ENCODE peak calls at places on chromosomes 6 and 20, in four cellular contexts. One of them, this sample, is unnamed.

GRCh38 chr6:151763303-151763702 is 44.2 kb upstream of the ESR1 start:
- DNase-seq in HepG2: peak
- DNase-seq in GM12878: no peak
- DNase-seq in K562: peak
- DNase-seq in this sample: no peak

GRCh38 chr20:9442858-9443257 is 71.5 kb upstream of the LAMP5 start:
- DNase-seq in GM12878: peak
- DNase-seq in HepG2: peak
- DNase-seq in K562: no peak
- DNase-seq in this sample: no peak

GRCh38 chr6:64538760-64539159 is 903.2 kb downstream of the PHF3 start:
- DNase-seq in K562: no peak
- DNase-seq in GM12878: no peak
- DNase-seq in HepG2: no peak
- DNase-seq in this sample: no peak

GRCh38 chr6:33162471-33162870 is 29.8 kb downstream of the COL11A2 start:
- DNase-seq in HepG2: no peak
- DNase-seq in GM12878: no peak
- DNase-seq in K562: peak
- DNase-seq in this sample: no peak

GRCh38 chr20:13430346-13431002 is 208.3 kb downstream of the TASP1 start:
- DNase-seq in K562: no peak
- DNase-seq in GM12878: peak
- DNase-seq in HepG2: peak
- DNase-seq in this sample: no peak

GRCh38 chr6:158053377-158054313 is 72.0 kb downstream of the SYNJ2 start:
- DNase-seq in HepG2: no peak
- DNase-seq in GM12878: no peak
- DNase-seq in K562: no peak
- DNase-seq in this sample: no peak

GRCh38 chr20:24607402-24607801 is 138.0 kb downstream of the SYNDIG1 start:
- DNase-seq in GM12878: no peak
- DNase-seq in HepG2: no peak
- DNase-seq in K562: no peak
- DNase-seq in this sample: no peak

GRCh38 chr20:41152108-41152757 is 14.9 kb downstream of the PLCG1 start:
- DNase-seq in K562: no peak
- DNase-seq in GM12878: no peak
- DNase-seq in HepG2: no peak
- DNase-seq in this sample: no peak

GRCh38 chr20:41619360-41620115 is 1.4 kb upstream of the CHD6 start:
- DNase-seq in GM12878: no peak
- DNase-seq in HepG2: no peak
- DNase-seq in K562: no peak
- DNase-seq in this sample: no peak

GRCh38 chr6:107244082-107244741 is 128.9 kb upstream of the BEND3 start:
- DNase-seq in GM12878: no peak
- DNase-seq in HepG2: no peak
- DNase-seq in K562: no peak
- DNase-seq in this sample: no peak

GRCh38 chr6:31247813-31248212 is 24.1 kb downstream of the HLA-C start:
- DNase-seq in GM12878: no peak
- DNase-seq in HepG2: no peak
- DNase-seq in K562: no peak
- DNase-seq in this sample: no peak

GRCh38 chr6:36969240-36969691 is 14.7 kb downstream of the PI16 start:
- DNase-seq in HepG2: no peak
- DNase-seq in K562: no peak
- DNase-seq in GM12878: no peak
- DNase-seq in this sample: no peak

GRCh38 chr6:170167657-170168159 is 123.2 kb downstream of the DLL1 start:
- DNase-seq in HepG2: no peak
- DNase-seq in GM12878: no peak
- DNase-seq in K562: no peak
- DNase-seq in this sample: no peak
- TF ChIP-seq EZH2 in HepG2: no peak
- TF ChIP-seq EZH2 in GM12878: no peak
- TF ChIP-seq EZH2 in K562: no peak
- TF ChIP-seq EZH2 in this sample: no peak

GRCh38 chr20:56417402-56417801 is 5.3 kb downstream of the CASS4 start:
- DNase-seq in K562: no peak
- DNase-seq in GM12878: no peak
- DNase-seq in HepG2: no peak
- DNase-seq in this sample: no peak

GRCh38 chr20:56414842-56415765 is 3.0 kb downstream of the CASS4 start:
- DNase-seq in HepG2: no peak
- DNase-seq in K562: peak
- DNase-seq in GM12878: no peak
- DNase-seq in this sample: no peak

GRCh38 chr20:56418385-56418861 is 6.4 kb downstream of the CASS4 start:
- DNase-seq in HepG2: no peak
- DNase-seq in GM12878: no peak
- DNase-seq in K562: no peak
- DNase-seq in this sample: no peak

GRCh38 chr20:56420028-56420427 is 8.0 kb downstream of the CASS4 start:
- DNase-seq in GM12878: no peak
- DNase-seq in HepG2: no peak
- DNase-seq in K562: no peak
- DNase-seq in this sample: no peak

GRCh38 chr20:56417911-56418310 is 5.9 kb downstream of the CASS4 start:
- DNase-seq in HepG2: peak
- DNase-seq in GM12878: no peak
- DNase-seq in K562: no peak
- DNase-seq in this sample: no peak
- TF ChIP-seq TAF1 in HepG2: no peak
- TF ChIP-seq TAF1 in GM12878: no peak
- TF ChIP-seq TAF1 in K562: no peak
- TF ChIP-seq TAF1 in this sample: no peak

DNA sequence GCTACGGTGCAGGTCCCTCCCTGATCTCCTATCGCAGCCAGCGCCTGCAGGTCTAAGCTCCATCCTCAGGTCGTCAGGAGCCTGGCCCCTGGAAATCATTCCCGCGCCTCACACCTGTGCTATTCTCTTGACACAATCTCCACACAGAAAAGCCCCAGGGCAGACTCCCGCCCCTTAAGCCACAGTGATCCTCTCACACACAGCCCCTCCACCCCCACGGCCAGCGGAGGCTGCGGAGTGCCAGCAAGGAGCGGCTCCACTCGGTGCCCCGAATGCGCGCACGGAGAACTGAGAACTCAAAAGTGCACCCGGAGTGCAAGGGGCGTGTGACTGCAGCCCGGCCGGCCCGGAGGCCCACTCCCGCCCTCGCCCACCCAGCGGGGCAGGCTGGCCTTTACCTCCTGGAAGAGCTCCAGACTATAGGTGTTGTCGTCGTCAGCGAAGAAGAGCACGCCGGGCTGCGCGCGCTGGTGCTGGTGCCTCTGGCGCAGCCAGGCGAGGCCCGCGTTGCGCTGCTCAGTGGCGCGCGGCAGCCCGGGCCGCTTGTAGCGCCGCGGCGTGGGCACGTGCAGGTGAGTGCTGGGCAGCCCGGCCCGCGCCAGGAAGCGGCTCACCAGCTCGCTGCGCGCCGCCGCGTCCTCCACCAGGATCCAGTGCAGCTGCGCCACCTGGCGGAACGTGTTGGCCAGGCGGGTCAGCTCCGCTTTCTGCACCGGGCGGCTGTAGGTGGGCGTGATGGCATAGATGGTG is 1.2 kb downstream of the B3GAT2 start:
- DNase-seq in GM12878: peak
- DNase-seq in HepG2: peak
- DNase-seq in K562: peak
- DNase-seq in this sample: peak
- TF ChIP-seq EZH2 in GM12878: no peak
- TF ChIP-seq EZH2 in HepG2: no peak
- TF ChIP-seq EZH2 in K562: no peak
- TF ChIP-seq EZH2 in this sample: no peak

GRCh38 chr6:162973141-162973872 is 245.5 kb downstream of the PACRG start:
- DNase-seq in GM12878: no peak
- DNase-seq in HepG2: no peak
- DNase-seq in K562: no peak
- DNase-seq in this sample: no peak
- TF ChIP-seq TAF1 in GM12878: no peak
- TF ChIP-seq TAF1 in HepG2: no peak
- TF ChIP-seq TAF1 in K562: no peak
- TF ChIP-seq TAF1 in this sample: no peak

DNA sequence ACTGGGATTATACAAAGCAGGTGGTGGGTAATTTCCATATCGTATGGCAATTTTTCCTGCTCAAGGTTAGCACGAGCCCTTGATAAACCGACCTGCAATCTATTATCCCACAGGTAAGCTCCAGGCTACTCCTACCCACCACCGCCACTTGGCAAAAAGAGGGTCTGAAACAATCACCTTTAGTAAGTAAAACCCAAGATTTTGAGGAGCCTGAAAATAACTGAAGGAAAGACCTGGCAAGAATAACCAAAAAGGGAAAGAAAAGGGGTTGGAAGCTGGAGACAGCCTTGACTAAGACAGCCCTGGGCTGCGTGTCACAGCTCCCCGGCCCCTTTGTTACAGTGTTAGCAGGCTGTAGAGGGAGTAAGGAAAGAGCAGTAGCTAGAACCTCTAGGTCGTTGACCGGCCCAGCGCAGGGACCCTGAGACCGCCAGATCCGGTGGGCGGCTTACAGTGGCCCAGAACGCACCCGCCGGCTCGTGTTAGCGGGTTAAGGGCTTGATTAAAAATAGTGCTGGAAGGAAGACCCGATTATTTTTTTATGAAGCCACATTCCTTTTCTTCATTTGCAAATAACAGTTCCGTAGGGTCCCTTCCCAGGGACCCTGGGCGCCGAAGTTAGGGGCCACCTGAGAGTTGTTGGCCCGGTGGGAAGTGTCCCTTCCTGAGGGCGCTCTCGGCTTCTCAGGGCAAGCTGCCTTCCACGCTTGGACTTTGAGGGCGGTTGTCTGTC is 30.5 kb downstream of the TFAP2B start:
- DNase-seq in K562: no peak
- DNase-seq in GM12878: no peak
- DNase-seq in HepG2: no peak
- DNase-seq in this sample: peak
- TF ChIP-seq EZH2 in K562: no peak
- TF ChIP-seq EZH2 in GM12878: no peak
- TF ChIP-seq EZH2 in HepG2: no peak
- TF ChIP-seq EZH2 in this sample: peak

DNA sequence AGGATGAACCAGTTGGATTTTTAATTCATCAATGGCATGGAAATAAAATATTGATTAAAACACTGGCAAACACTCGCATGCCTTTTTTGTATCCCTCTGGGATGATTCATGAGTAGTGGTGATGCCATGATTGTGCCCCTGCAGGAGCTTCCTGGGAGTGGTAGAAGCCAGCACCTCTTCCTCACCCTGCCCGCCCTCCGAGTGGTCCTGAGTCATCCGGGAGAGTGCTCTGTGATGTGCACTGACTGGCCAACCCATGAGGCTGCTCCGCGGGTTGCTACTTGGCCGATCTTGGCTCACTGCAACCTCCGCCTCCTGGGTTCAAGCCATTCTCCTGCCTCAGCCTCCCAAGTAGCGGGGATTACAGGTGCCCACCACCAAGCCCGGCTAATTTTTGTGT is 27.4 kb downstream of the GJA10 start:
- DNase-seq in K562: no peak
- DNase-seq in HepG2: no peak
- DNase-seq in GM12878: no peak
- DNase-seq in this sample: no peak
- TF ChIP-seq TAF1 in K562: no peak
- TF ChIP-seq TAF1 in HepG2: no peak
- TF ChIP-seq TAF1 in GM12878: no peak
- TF ChIP-seq TAF1 in this sample: no peak

DNA sequence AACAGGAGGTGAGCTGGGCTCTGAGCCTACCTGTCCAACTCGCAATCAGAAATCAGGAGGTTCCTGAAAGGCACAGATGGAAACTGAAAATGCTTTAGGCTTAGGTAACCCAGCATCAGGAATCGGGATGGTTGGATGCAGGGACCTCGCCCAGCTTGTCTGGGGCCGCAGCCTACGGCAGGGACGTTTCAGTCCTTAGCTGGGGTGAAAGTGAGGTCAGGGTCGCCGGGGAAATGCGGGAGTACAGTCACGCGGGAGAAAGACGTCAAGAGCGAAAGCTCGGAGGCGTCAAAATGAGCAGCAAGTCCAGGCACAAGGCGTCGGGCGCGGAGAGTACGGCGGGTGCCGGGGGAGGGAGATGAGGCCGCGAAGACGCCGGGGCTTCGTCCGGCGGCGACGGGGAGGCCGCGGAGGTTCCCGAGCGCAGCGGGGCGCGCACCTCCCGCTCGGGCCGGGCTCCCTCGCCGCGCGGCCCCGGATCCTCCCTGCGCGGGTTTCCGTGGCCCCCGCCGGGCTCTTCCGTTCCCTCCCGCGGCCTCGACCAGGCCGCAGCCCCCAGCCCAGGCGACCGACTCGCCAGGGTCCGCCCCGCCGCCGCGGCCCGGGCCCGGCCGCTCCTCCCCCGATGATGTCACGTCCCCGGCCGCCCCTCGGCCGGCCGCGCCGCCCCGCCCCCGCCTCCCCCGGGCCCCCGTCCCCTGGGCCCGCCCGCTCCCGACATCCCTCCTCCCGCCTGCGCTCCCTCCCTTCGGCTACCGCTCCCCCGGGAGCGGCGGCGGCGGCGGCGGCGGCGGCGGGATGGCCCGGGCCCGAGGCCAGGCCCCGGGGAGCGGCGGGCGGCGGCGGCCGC is at the start of gene EBF4:
- DNase-seq in K562: peak
- DNase-seq in HepG2: no peak
- DNase-seq in GM12878: no peak
- DNase-seq in this sample: no peak
- TF ChIP-seq EZH2 in K562: no peak
- TF ChIP-seq EZH2 in HepG2: peak
- TF ChIP-seq EZH2 in GM12878: no peak
- TF ChIP-seq EZH2 in this sample: peak

DNA sequence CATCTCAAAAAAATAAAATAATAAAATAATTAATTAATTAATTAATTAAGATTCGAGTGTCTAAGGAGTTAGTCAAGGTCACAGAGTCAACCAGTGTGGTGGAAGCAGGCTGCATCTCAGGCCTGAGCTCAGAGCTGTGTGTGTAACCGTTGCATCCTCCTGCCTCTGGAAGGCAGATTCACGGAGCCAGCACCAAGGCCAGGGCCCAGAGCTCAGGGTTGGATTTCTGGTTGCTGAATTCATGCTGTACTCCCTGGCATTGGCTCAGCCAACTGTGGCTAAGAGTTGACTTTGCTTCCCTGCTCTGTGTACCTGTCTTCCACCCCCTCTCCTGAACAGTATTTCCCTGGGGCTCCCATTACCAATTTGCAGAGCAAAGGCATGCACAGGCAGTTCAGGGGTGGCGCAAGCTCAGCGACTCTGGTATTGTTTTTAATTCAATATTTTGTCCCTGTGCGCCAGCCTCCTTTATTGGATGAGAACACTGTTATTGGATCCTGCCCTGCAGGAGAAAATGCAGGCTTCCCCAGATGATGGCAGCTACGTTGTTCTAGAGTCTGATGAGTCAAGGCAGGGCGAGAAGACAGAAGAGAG is 12.3 kb upstream of the CTNNBL1 start:
- DNase-seq in HepG2: no peak
- DNase-seq in K562: no peak
- DNase-seq in GM12878: no peak
- DNase-seq in this sample: no peak
- TF ChIP-seq TAF1 in HepG2: no peak
- TF ChIP-seq TAF1 in K562: no peak
- TF ChIP-seq TAF1 in GM12878: no peak
- TF ChIP-seq TAF1 in this sample: no peak

This sample was measured in H1.